ENCODE peak calls at places on chromosomes 16 and 17, in nine cellular contexts. M is left ventricle myocardium inferior, U is epithelial cell of esophagus, Z is HCT116, I is chondrocyte, Y is ascending aorta, S is endothelial cell of umbilical vein, W is foreskin keratinocyte, N is stomach. X is an unnamed sample.

GRCh38 chr16:15494231-15494630 is 59.8 kb downstream of the BMERB1 start:
- DNase-seq in M (no peak), U (no peak), Z (peak), I (no peak), Y (no peak), S (no peak), W (no peak), N (no peak), X (no peak)

GRCh38 chr17:2250140-2251095 is 53.2 kb downstream of the SMG6 start:
- DNase-seq in M (no peak), U (no peak), Z (no peak), I (no peak), Y (no peak), S (no peak), W (no peak), N (no peak), X (no peak)

GRCh38 chr17:27946521-27946920 is 53.4 kb upstream of the LYRM9 start:
- DNase-seq in M (no peak), U (no peak), Z (no peak), I (no peak), Y (no peak), S (no peak), W (no peak), N (no peak), X (no peak)

GRCh38 chr16:89720520-89720858 is 209 bp downstream of the VPS9D1 start:
- DNase-seq in M (peak), U (no peak), Z (no peak), I (no peak), Y (no peak), S (no peak), W (peak), N (peak), X (no peak)

GRCh38 chr16:51540259-51540658 is 389.2 kb upstream of the SALL1 start:
- DNase-seq in M (no peak), U (peak), Z (no peak), I (no peak), Y (no peak), S (no peak), W (peak), N (no peak), X (peak)

GRCh38 chr17:28579526-28579925 is 2.8 kb upstream of the ALDOC start:
- DNase-seq in M (no peak), U (no peak), Z (no peak), I (no peak), Y (no peak), S (no peak), W (no peak), N (no peak), X (no peak)

GRCh38 chr16:89815639-89816348 is 653 bp downstream of the FANCA start:
- DNase-seq in M (no peak), U (no peak), Z (no peak), I (no peak), Y (no peak), S (no peak), W (no peak), N (no peak), X (no peak)

GRCh38 chr17:13864551-13864950 is 204.8 kb upstream of the COX10 start:
- DNase-seq in M (no peak), U (no peak), Z (no peak), I (no peak), Y (no peak), S (no peak), W (no peak), N (no peak), X (peak)

GRCh38 chr17:80367510-80367909 is 47.5 kb upstream of the ENDOV start:
- DNase-seq in M (no peak), U (no peak), Z (no peak), I (peak), Y (no peak), S (no peak), W (no peak), N (no peak), X (no peak)

GRCh38 chr16:77157346-77157745 is 33.6 kb upstream of the MON1B start:
- DNase-seq in M (no peak), U (no peak), Z (no peak), I (no peak), Y (no peak), S (no peak), W (no peak), N (no peak), X (no peak)

GRCh38 chr16:6193718-6194117 is 1096.1 kb upstream of the EEF2KMT start:
- DNase-seq in M (no peak), U (peak), Z (no peak), I (no peak), Y (no peak), S (no peak), W (peak), N (no peak), X (no peak)

GRCh38 chr17:75688209-75688771 is 21.2 kb downstream of the SAP30BP start:
- DNase-seq in M (no peak), U (peak), Z (no peak), I (peak), Y (no peak), S (peak), W (peak), N (peak), X (peak)

GRCh38 chr16:88713568-88714419 is 7.5 kb downstream of the CTU2 start:
- DNase-seq in M (no peak), U (peak), Z (no peak), I (no peak), Y (no peak), S (no peak), W (no peak), N (peak), X (no peak)

GRCh38 chr16:1398826-1399581 is 15.5 kb downstream of the UNKL start:
- DNase-seq in M (no peak), U (no peak), Z (no peak), I (no peak), Y (no peak), S (no peak), W (no peak), N (no peak), X (no peak)

GRCh38 chr17:48856122-48856821 is 25.4 kb downstream of the CALCOCO2 start:
- DNase-seq in M (no peak), U (no peak), Z (no peak), I (no peak), Y (no peak), S (no peak), W (no peak), N (no peak), X (no peak)

GRCh38 chr17:51197754-51198153 is 31.5 kb downstream of the NME2 start:
- DNase-seq in M (no peak), U (no peak), Z (no peak), I (no peak), Y (no peak), S (no peak), W (no peak), N (no peak), X (no peak)

GRCh38 chr17:60645918-60646523 is 31.6 kb upstream of the BCAS3 start:
- DNase-seq in M (no peak), U (no peak), Z (no peak), I (no peak), Y (no peak), S (no peak), W (no peak), N (no peak), X (no peak)

GRCh38 chr17:64306850-64307463 is 43.9 kb upstream of the TEX2 start:
- DNase-seq in M (peak), U (peak), Z (peak), I (no peak), Y (no peak), S (peak), W (peak), N (peak), X (peak)

GRCh38 chr16:72876221-72876620 is 171.7 kb downstream of the ZFHX3 start:
- DNase-seq in M (peak), U (peak), Z (no peak), I (no peak), Y (no peak), S (peak), W (no peak), N (peak), X (peak)

GRCh38 chr17:40613755-40614154 is 33.9 kb downstream of the SMARCE1 start:
- DNase-seq in M (no peak), U (no peak), Z (no peak), I (no peak), Y (no peak), S (no peak), W (no peak), N (no peak), X (no peak)

GRCh38 chr17:44384823-44385286 is 4.6 kb downstream of the ITGA2B start:
- DNase-seq in M (no peak), U (no peak), Z (no peak), I (peak), Y (no peak), S (no peak), W (no peak), N (no peak), X (no peak)

GRCh38 chr16:68737730-68738590 is 868 bp downstream of the CDH1 start:
- DNase-seq in M (no peak), U (peak), Z (no peak), I (no peak), Y (no peak), S (no peak), W (no peak), N (peak), X (peak)

GRCh38 chr16:86640265-86640843 is 62.0 kb downstream of the FOXL1 start:
- DNase-seq in M (no peak), U (no peak), Z (no peak), I (no peak), Y (no peak), S (no peak), W (no peak), N (no peak), X (no peak)

GRCh38 chr17:39486242-39486641 is 25.0 kb downstream of the CDK12 start:
- DNase-seq in M (no peak), U (peak), Z (no peak), I (no peak), Y (no peak), S (no peak), W (peak), N (peak), X (peak)

GRCh38 chr17:327296-327695 is 25.3 kb downstream of the RPH3AL start:
- DNase-seq in M (no peak), U (no peak), Z (no peak), I (peak), Y (no peak), S (no peak), W (no peak), N (no peak), X (no peak)

GRCh38 chr16:67028167-67028554 is 788 bp upstream of the CBFB start:
- DNase-seq in M (no peak), U (no peak), Z (no peak), I (no peak), Y (no peak), S (no peak), W (no peak), N (no peak), X (no peak)

GRCh38 chr17:77332981-77333685 is 192.4 kb downstream of the SEC14L1 start:
- DNase-seq in M (no peak), U (peak), Z (no peak), I (peak), Y (no peak), S (no peak), W (peak), N (peak), X (peak)

GRCh38 chr16:66798162-66798561 is 3.2 kb downstream of the TERB1 start:
- DNase-seq in M (no peak), U (peak), Z (no peak), I (no peak), Y (no peak), S (no peak), W (peak), N (no peak), X (no peak)

GRCh38 chr16:88585269-88585668 is 15.1 kb downstream of the ZC3H18 start:
- DNase-seq in M (no peak), U (no peak), Z (no peak), I (no peak), Y (no peak), S (no peak), W (no peak), N (no peak), X (no peak)

GRCh38 chr16:10641953-10642949 is 52.5 kb downstream of the TEKT5 start:
- DNase-seq in M (no peak), U (no peak), Z (no peak), I (no peak), Y (no peak), S (no peak), W (no peak), N (no peak), X (no peak)

GRCh38 chr16:75789237-75789636 is 62.9 kb upstream of the CPHXL start:
- DNase-seq in M (no peak), U (peak), Z (peak), I (no peak), Y (no peak), S (peak), W (peak), N (no peak), X (peak)

GRCh38 chr17:66507103-66507923 is 204.9 kb downstream of the PRKCA start:
- DNase-seq in M (no peak), U (peak), Z (peak), I (no peak), Y (no peak), S (peak), W (peak), N (no peak), X (peak)

GRCh38 chr17:43010667-43011308 is 4.2 kb downstream of the IFI35 start:
- DNase-seq in M (no peak), U (no peak), Z (peak), I (no peak), Y (no peak), S (no peak), W (no peak), N (no peak), X (no peak)

GRCh38 chr16:71933913-71934696 is 38.8 kb downstream of the IST1 start:
- DNase-seq in M (no peak), U (peak), Z (no peak), I (no peak), Y (no peak), S (no peak), W (no peak), N (no peak), X (peak)

GRCh38 chr16:9578459-9578858 is 487.0 kb downstream of the HAPSTR1 start:
- DNase-seq in M (no peak), U (peak), Z (no peak), I (no peak), Y (no peak), S (no peak), W (peak), N (no peak), X (no peak)

GRCh38 chr16:74734361-74735161 is 33.9 kb upstream of the MLKL start:
- DNase-seq in M (no peak), U (no peak), Z (no peak), I (no peak), Y (no peak), S (no peak), W (no peak), N (no peak), X (no peak)

GRCh38 chr16:2206780-2207433 is 1.7 kb downstream of the MLST8 start:
- DNase-seq in M (no peak), U (no peak), Z (no peak), I (no peak), Y (no peak), S (no peak), W (no peak), N (no peak), X (no peak)

GRCh38 chr16:51940183-51940582 is 606.8 kb downstream of the TOX3 start:
- DNase-seq in M (no peak), U (no peak), Z (no peak), I (no peak), Y (no peak), S (no peak), W (no peak), N (no peak), X (no peak)

GRCh38 chr16:89422905-89423630 is 67.3 kb downstream of the ANKRD11 start:
- DNase-seq in M (no peak), U (peak), Z (no peak), I (no peak), Y (no peak), S (no peak), W (no peak), N (no peak), X (no peak)

DNA sequence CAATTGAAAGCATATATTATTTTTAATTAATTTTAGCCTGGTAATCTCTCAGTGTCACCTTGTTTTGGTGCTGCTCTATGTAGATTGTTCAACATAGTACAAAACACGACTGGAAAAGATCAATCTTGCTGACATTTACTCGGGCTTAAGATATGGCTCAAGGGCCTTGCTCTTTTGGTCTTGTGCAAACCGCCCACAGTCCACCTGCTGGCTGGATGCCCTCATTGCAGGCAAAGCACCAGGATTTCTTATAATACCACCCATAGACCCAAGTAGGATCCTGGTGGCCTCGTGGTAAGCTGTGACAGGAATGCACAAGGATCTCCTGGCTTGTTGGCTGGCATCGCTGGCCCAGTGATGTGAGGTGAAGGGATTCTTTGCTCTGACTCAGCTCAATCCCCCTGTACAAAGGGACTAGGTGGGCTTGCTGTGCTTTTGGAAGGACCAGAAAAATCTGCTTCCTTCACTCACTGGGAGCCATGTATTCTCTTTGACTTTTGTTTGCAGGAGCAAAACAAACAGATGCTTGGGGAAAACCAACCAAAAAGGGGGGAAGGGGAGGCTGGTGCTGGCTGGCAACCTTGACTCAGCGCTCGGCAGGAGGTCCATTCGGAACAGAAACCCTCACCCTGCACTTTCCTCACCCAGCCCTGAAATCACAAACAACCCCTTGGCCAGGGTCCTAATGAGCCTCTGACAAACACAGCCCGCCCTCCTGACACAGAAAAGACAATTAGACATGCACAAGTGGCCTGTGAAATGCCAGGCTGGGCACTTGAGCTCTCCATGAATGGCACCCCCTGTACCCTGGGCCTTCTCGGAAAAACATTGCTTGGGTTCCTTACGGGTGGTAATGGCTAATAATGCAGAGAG is 36.6 kb upstream of the MED9 start:
- DNase-seq in M (peak), U (peak), Z (peak), I (no peak), Y (no peak), S (peak), W (peak), N (peak), X (peak)
- TF ChIP-seq CTCF in M (peak), U (peak), Z (peak), I (peak), Y (peak), S (peak), W (peak), N (no peak), X (peak)

GRCh38 chr17:32298298-32298697 is 32.7 kb downstream of the RHBDL3 start:
- DNase-seq in M (no peak), U (no peak), Z (no peak), I (no peak), Y (no peak), S (no peak), W (no peak), N (no peak), X (no peak)
- TF ChIP-seq CTCF in M (no peak), U (no peak), Z (no peak), I (no peak), Y (no peak), S (no peak), W (no peak), N (no peak), X (no peak)

GRCh38 chr16:30650369-30651123 is at the start of gene PRR14:
- DNase-seq in M (peak), U (peak), Z (peak), I (peak), Y (peak), S (peak), W (peak), N (peak), X (peak)
- TF ChIP-seq CTCF in M (peak), U (peak), Z (no peak), I (no peak), Y (peak), S (no peak), W (peak), N (no peak), X (no peak)

GRCh38 chr16:27228036-27228435 is 24.7 kb downstream of the KDM8 start:
- DNase-seq in M (no peak), U (no peak), Z (no peak), I (peak), Y (no peak), S (no peak), W (no peak), N (no peak), X (no peak)

GRCh38 chr16:27230562-27230991 is 27.3 kb downstream of the KDM8 start:
- DNase-seq in M (no peak), U (no peak), Z (no peak), I (peak), Y (no peak), S (no peak), W (no peak), N (peak), X (no peak)

GRCh38 chr16:27226976-27227705 is 23.8 kb downstream of the KDM8 start:
- DNase-seq in M (no peak), U (no peak), Z (no peak), I (no peak), Y (no peak), S (no peak), W (no peak), N (no peak), X (no peak)

GRCh38 chr16:27229891-27230470 is 26.7 kb downstream of the KDM8 start:
- DNase-seq in M (no peak), U (no peak), Z (no peak), I (peak), Y (no peak), S (no peak), W (no peak), N (no peak), X (no peak)

GRCh38 chr16:27228621-27229501 is 25.5 kb downstream of the KDM8 start:
- DNase-seq in M (peak), U (no peak), Z (no peak), I (peak), Y (no peak), S (no peak), W (no peak), N (no peak), X (no peak)
- TF ChIP-seq CTCF in M (peak), U (no peak), Z (no peak), I (no peak), Y (no peak), S (no peak), W (no peak), N (no peak), X (no peak)

X was measured in MCF 10A.